ENCODE peak calls at places on chromosome 11, in nine cellular contexts. One of them, this sample, is unnamed. For H3K9me3, the result is how much of the 10 kb centered on the place peaks cover.

GRCh38 chr11:63999349-64000025 is 13.2 kb downstream of the OTUB1 start:
- DNase-seq in A549: peak
- DNase-seq in IMR-90: no peak
- DNase-seq in left ventricle myocardium inferior: peak
- DNase-seq in uterus: peak
- DNase-seq in upper lobe of right lung: no peak
- DNase-seq in pancreas: peak
- DNase-seq in lower lobe of right lung: peak
- DNase-seq in small intestine: peak
- DNase-seq in this sample: peak

GRCh38 chr11:75554258-75555022 is 7.6 kb upstream of the SERPINH1 start:
- DNase-seq in uterus: peak
- DNase-seq in left ventricle myocardium inferior: peak
- DNase-seq in upper lobe of right lung: peak
- DNase-seq in lower lobe of right lung: peak
- DNase-seq in small intestine: no peak
- DNase-seq in A549: no peak
- DNase-seq in pancreas: peak
- DNase-seq in IMR-90: peak
- DNase-seq in this sample: no peak

GRCh38 chr11:75467881-75468280 is 34.9 kb upstream of the KLHL35 start:
- DNase-seq in left ventricle myocardium inferior: no peak
- DNase-seq in pancreas: no peak
- DNase-seq in upper lobe of right lung: no peak
- DNase-seq in IMR-90: no peak
- DNase-seq in small intestine: no peak
- DNase-seq in uterus: no peak
- DNase-seq in A549: no peak
- DNase-seq in lower lobe of right lung: peak
- DNase-seq in this sample: no peak

GRCh38 chr11:121352301-121352891 is 59.8 kb downstream of the SC5D start:
- DNase-seq in pancreas: no peak
- DNase-seq in A549: no peak
- DNase-seq in small intestine: no peak
- DNase-seq in upper lobe of right lung: no peak
- DNase-seq in lower lobe of right lung: no peak
- DNase-seq in uterus: peak
- DNase-seq in IMR-90: no peak
- DNase-seq in left ventricle myocardium inferior: no peak
- DNase-seq in this sample: no peak

GRCh38 chr11:82675838-82676237 is 57.8 kb downstream of the FAM181B start:
- DNase-seq in small intestine: no peak
- DNase-seq in IMR-90: no peak
- DNase-seq in left ventricle myocardium inferior: no peak
- DNase-seq in A549: no peak
- DNase-seq in upper lobe of right lung: no peak
- DNase-seq in uterus: no peak
- DNase-seq in pancreas: no peak
- DNase-seq in lower lobe of right lung: no peak
- DNase-seq in this sample: no peak

GRCh38 chr11:18780896-18781295 is 10.7 kb downstream of the PTPN5 start:
- DNase-seq in left ventricle myocardium inferior: no peak
- DNase-seq in upper lobe of right lung: no peak
- DNase-seq in lower lobe of right lung: no peak
- DNase-seq in IMR-90: no peak
- DNase-seq in pancreas: no peak
- DNase-seq in uterus: no peak
- DNase-seq in small intestine: no peak
- DNase-seq in A549: no peak
- DNase-seq in this sample: no peak

GRCh38 chr11:45538939-45539338 is 126.5 kb downstream of the CHST1 start:
- DNase-seq in small intestine: no peak
- DNase-seq in pancreas: no peak
- DNase-seq in lower lobe of right lung: no peak
- DNase-seq in left ventricle myocardium inferior: no peak
- DNase-seq in uterus: no peak
- DNase-seq in IMR-90: no peak
- DNase-seq in upper lobe of right lung: no peak
- DNase-seq in A549: no peak
- DNase-seq in this sample: no peak

GRCh38 chr11:65292866-65293265 is 21.8 kb upstream of the CDC42EP2 start:
- DNase-seq in uterus: no peak
- DNase-seq in left ventricle myocardium inferior: no peak
- DNase-seq in small intestine: no peak
- DNase-seq in upper lobe of right lung: no peak
- DNase-seq in pancreas: no peak
- DNase-seq in lower lobe of right lung: no peak
- DNase-seq in IMR-90: no peak
- DNase-seq in A549: no peak
- DNase-seq in this sample: no peak

GRCh38 chr11:19079643-19080440 is 19.3 kb upstream of the MRGPRX2 start:
- DNase-seq in A549: peak
- DNase-seq in left ventricle myocardium inferior: no peak
- DNase-seq in IMR-90: peak
- DNase-seq in pancreas: no peak
- DNase-seq in lower lobe of right lung: no peak
- DNase-seq in small intestine: no peak
- DNase-seq in upper lobe of right lung: no peak
- DNase-seq in uterus: peak
- DNase-seq in this sample: no peak

GRCh38 chr11:122108192-122108799 is 7.7 kb downstream of the BLID start:
- DNase-seq in A549: peak
- DNase-seq in left ventricle myocardium inferior: no peak
- DNase-seq in uterus: no peak
- DNase-seq in pancreas: no peak
- DNase-seq in small intestine: peak
- DNase-seq in upper lobe of right lung: no peak
- DNase-seq in IMR-90: peak
- DNase-seq in lower lobe of right lung: no peak
- DNase-seq in this sample: no peak

GRCh38 chr11:93905384-93905783 is 55.0 kb upstream of the VSTM5 start:
- DNase-seq in IMR-90: peak
- DNase-seq in pancreas: no peak
- DNase-seq in A549: no peak
- DNase-seq in uterus: no peak
- DNase-seq in lower lobe of right lung: no peak
- DNase-seq in small intestine: no peak
- DNase-seq in upper lobe of right lung: no peak
- DNase-seq in left ventricle myocardium inferior: no peak
- DNase-seq in this sample: no peak

GRCh38 chr11:92709329-92709728 is 260.1 kb upstream of the MTNR1B start:
- DNase-seq in pancreas: no peak
- DNase-seq in A549: no peak
- DNase-seq in upper lobe of right lung: no peak
- DNase-seq in left ventricle myocardium inferior: no peak
- DNase-seq in IMR-90: no peak
- DNase-seq in lower lobe of right lung: no peak
- DNase-seq in small intestine: no peak
- DNase-seq in uterus: no peak
- DNase-seq in this sample: no peak

GRCh38 chr11:329886-330253 is 9.2 kb upstream of the IFITM3 start:
- DNase-seq in lower lobe of right lung: no peak
- DNase-seq in upper lobe of right lung: no peak
- DNase-seq in left ventricle myocardium inferior: no peak
- DNase-seq in pancreas: no peak
- DNase-seq in A549: no peak
- DNase-seq in IMR-90: no peak
- DNase-seq in uterus: no peak
- DNase-seq in small intestine: no peak
- DNase-seq in this sample: no peak

GRCh38 chr11:326592-326841 is 5.9 kb upstream of the IFITM3 start:
- DNase-seq in small intestine: no peak
- DNase-seq in uterus: no peak
- DNase-seq in upper lobe of right lung: no peak
- DNase-seq in left ventricle myocardium inferior: no peak
- DNase-seq in lower lobe of right lung: no peak
- DNase-seq in IMR-90: no peak
- DNase-seq in A549: no peak
- DNase-seq in pancreas: no peak
- DNase-seq in this sample: no peak

GRCh38 chr11:327581-327923 is 6.9 kb upstream of the IFITM3 start:
- DNase-seq in left ventricle myocardium inferior: no peak
- DNase-seq in small intestine: no peak
- DNase-seq in uterus: no peak
- DNase-seq in upper lobe of right lung: no peak
- DNase-seq in IMR-90: no peak
- DNase-seq in lower lobe of right lung: no peak
- DNase-seq in A549: no peak
- DNase-seq in pancreas: no peak
- DNase-seq in this sample: no peak

GRCh38 chr11:326842-327580 is 6.4 kb upstream of the IFITM3 start:
- DNase-seq in pancreas: no peak
- DNase-seq in IMR-90: peak
- DNase-seq in left ventricle myocardium inferior: peak
- DNase-seq in A549: no peak
- DNase-seq in upper lobe of right lung: peak
- DNase-seq in lower lobe of right lung: peak
- DNase-seq in small intestine: peak
- DNase-seq in uterus: peak
- DNase-seq in this sample: no peak

GRCh38 chr11:328012-328411 is 7.4 kb upstream of the IFITM3 start:
- DNase-seq in uterus: no peak
- DNase-seq in left ventricle myocardium inferior: no peak
- DNase-seq in small intestine: no peak
- DNase-seq in upper lobe of right lung: peak
- DNase-seq in lower lobe of right lung: no peak
- DNase-seq in pancreas: no peak
- DNase-seq in IMR-90: no peak
- DNase-seq in A549: no peak
- DNase-seq in this sample: no peak
- H3K9me3 ChIP-seq in uterus: under half
- H3K9me3 ChIP-seq in left ventricle myocardium inferior: under half
- H3K9me3 ChIP-seq in small intestine: under half
- H3K9me3 ChIP-seq in upper lobe of right lung: under half
- H3K9me3 ChIP-seq in lower lobe of right lung: under half
- H3K9me3 ChIP-seq in pancreas: under half
- H3K9me3 ChIP-seq in IMR-90: under half
- H3K9me3 ChIP-seq in A549: under half
- H3K9me3 ChIP-seq in this sample: under half

GRCh38 chr11:8199676-8200075 is 30.9 kb upstream of the RIC3 start:
- DNase-seq in pancreas: no peak
- DNase-seq in A549: no peak
- DNase-seq in uterus: no peak
- DNase-seq in lower lobe of right lung: no peak
- DNase-seq in small intestine: no peak
- DNase-seq in left ventricle myocardium inferior: no peak
- DNase-seq in IMR-90: no peak
- DNase-seq in upper lobe of right lung: no peak
- DNase-seq in this sample: no peak

GRCh38 chr11:8203980-8204379 is 35.2 kb upstream of the RIC3 start:
- DNase-seq in A549: no peak
- DNase-seq in small intestine: no peak
- DNase-seq in left ventricle myocardium inferior: no peak
- DNase-seq in upper lobe of right lung: no peak
- DNase-seq in pancreas: no peak
- DNase-seq in IMR-90: no peak
- DNase-seq in lower lobe of right lung: no peak
- DNase-seq in uterus: no peak
- DNase-seq in this sample: no peak

GRCh38 chr11:8204596-8204995 is 35.8 kb upstream of the RIC3 start:
- DNase-seq in small intestine: no peak
- DNase-seq in upper lobe of right lung: no peak
- DNase-seq in lower lobe of right lung: no peak
- DNase-seq in pancreas: no peak
- DNase-seq in uterus: no peak
- DNase-seq in A549: no peak
- DNase-seq in left ventricle myocardium inferior: no peak
- DNase-seq in IMR-90: no peak
- DNase-seq in this sample: no peak

GRCh38 chr11:8202428-8203160 is 33.8 kb upstream of the RIC3 start:
- DNase-seq in pancreas: no peak
- DNase-seq in A549: no peak
- DNase-seq in small intestine: no peak
- DNase-seq in uterus: no peak
- DNase-seq in upper lobe of right lung: no peak
- DNase-seq in lower lobe of right lung: no peak
- DNase-seq in left ventricle myocardium inferior: no peak
- DNase-seq in IMR-90: no peak
- DNase-seq in this sample: no peak

GRCh38 chr11:8201524-8202365 is 32.9 kb upstream of the RIC3 start:
- DNase-seq in A549: no peak
- DNase-seq in left ventricle myocardium inferior: no peak
- DNase-seq in uterus: no peak
- DNase-seq in upper lobe of right lung: no peak
- DNase-seq in IMR-90: no peak
- DNase-seq in lower lobe of right lung: no peak
- DNase-seq in small intestine: no peak
- DNase-seq in pancreas: no peak
- DNase-seq in this sample: no peak
- H3K9me3 ChIP-seq in A549: under half
- H3K9me3 ChIP-seq in left ventricle myocardium inferior: under half
- H3K9me3 ChIP-seq in uterus: under half
- H3K9me3 ChIP-seq in upper lobe of right lung: under half
- H3K9me3 ChIP-seq in IMR-90: under half
- H3K9me3 ChIP-seq in lower lobe of right lung: under half
- H3K9me3 ChIP-seq in small intestine: under half
- H3K9me3 ChIP-seq in pancreas: under half
- H3K9me3 ChIP-seq in this sample: under half

GRCh38 chr11:117607449-117607848 is 189.6 kb downstream of the DSCAML1 start:
- DNase-seq in A549: no peak
- DNase-seq in left ventricle myocardium inferior: no peak
- DNase-seq in pancreas: peak
- DNase-seq in lower lobe of right lung: no peak
- DNase-seq in uterus: no peak
- DNase-seq in upper lobe of right lung: no peak
- DNase-seq in small intestine: no peak
- DNase-seq in IMR-90: no peak
- DNase-seq in this sample: no peak
- H3K9me3 ChIP-seq in A549: under half
- H3K9me3 ChIP-seq in left ventricle myocardium inferior: under half
- H3K9me3 ChIP-seq in pancreas: under half
- H3K9me3 ChIP-seq in lower lobe of right lung: under half
- H3K9me3 ChIP-seq in uterus: under half
- H3K9me3 ChIP-seq in upper lobe of right lung: under half
- H3K9me3 ChIP-seq in small intestine: under half
- H3K9me3 ChIP-seq in IMR-90: under half
- H3K9me3 ChIP-seq in this sample: under half

GRCh38 chr11:37026741-37027140 is 428.7 kb upstream of the RAG2 start:
- DNase-seq in uterus: no peak
- DNase-seq in A549: no peak
- DNase-seq in IMR-90: no peak
- DNase-seq in small intestine: no peak
- DNase-seq in left ventricle myocardium inferior: no peak
- DNase-seq in upper lobe of right lung: no peak
- DNase-seq in pancreas: no peak
- DNase-seq in lower lobe of right lung: no peak
- DNase-seq in this sample: no peak
- H3K9me3 ChIP-seq in uterus: under half
- H3K9me3 ChIP-seq in A549: under half
- H3K9me3 ChIP-seq in IMR-90: under half
- H3K9me3 ChIP-seq in small intestine: under half
- H3K9me3 ChIP-seq in left ventricle myocardium inferior: under half
- H3K9me3 ChIP-seq in upper lobe of right lung: under half
- H3K9me3 ChIP-seq in pancreas: under half
- H3K9me3 ChIP-seq in lower lobe of right lung: under half
- H3K9me3 ChIP-seq in this sample: under half